ENCODE peak calls at places on chromosomes 3 and 15, in ten cellular contexts. P is SJSA1; Y is astrocyte; V is bronchial epithelial cell; F is psoas muscle; L is cardiac fibroblast; H is body of pancreas; D is CD8-positive, alpha-beta T cell; Z is AG04450; T is MM.1S. N is an unnamed sample.

GRCh38 chr15:75551076-75551475 is 28.0 kb downstream of the PTPN9 start:
- DNase-seq in P (no peak), Y (no peak), V (no peak), F (no peak), L (no peak), H (no peak), D (no peak), Z (no peak), T (no peak), N (no peak)

GRCh38 chr15:78317145-78317836 is 17.9 kb upstream of the SKIC8 start:
- DNase-seq in P (no peak), Y (no peak), V (peak), F (peak), L (peak), H (no peak), D (no peak), Z (no peak), T (no peak), N (no peak)

GRCh38 chr3:106862067-106862466 is 515.2 kb upstream of the CCDC54 start:
- DNase-seq in P (peak), Y (peak), V (peak), F (no peak), L (peak), H (no peak), D (no peak), Z (no peak), T (no peak), N (no peak)

GRCh38 chr3:97793415-97794019 is 28.3 kb upstream of the CRYBG3 start:
- DNase-seq in P (peak), Y (peak), V (peak), F (no peak), L (peak), H (no peak), D (no peak), Z (peak), T (peak), N (peak)

GRCh38 chr3:8443829-8444791 is 57.5 kb upstream of the LMCD1 start:
- DNase-seq in P (peak), Y (peak), V (peak), F (peak), L (peak), H (peak), D (no peak), Z (peak), T (no peak), N (peak)

GRCh38 chr15:78358114-78358513 is 18.0 kb downstream of the CRABP1 start:
- DNase-seq in P (no peak), Y (peak), V (no peak), F (no peak), L (peak), H (no peak), D (no peak), Z (no peak), T (no peak), N (no peak)

GRCh38 chr3:9691636-9692035 is 12.0 kb upstream of the CPNE9 start:
- DNase-seq in P (no peak), Y (no peak), V (no peak), F (no peak), L (no peak), H (no peak), D (no peak), Z (no peak), T (no peak), N (no peak)

GRCh38 chr3:76585794-76586392 is 454.0 kb upstream of the ROBO2 start:
- DNase-seq in P (no peak), Y (no peak), V (peak), F (no peak), L (peak), H (no peak), D (no peak), Z (no peak), T (peak), N (no peak)

GRCh38 chr3:13069495-13069894 is 3.7 kb downstream of the IQSEC1 start:
- DNase-seq in P (no peak), Y (no peak), V (no peak), F (no peak), L (no peak), H (no peak), D (peak), Z (no peak), T (peak), N (no peak)

GRCh38 chr3:46102059-46102779 is 74.9 kb upstream of the XCR1 start:
- DNase-seq in P (no peak), Y (no peak), V (no peak), F (no peak), L (no peak), H (no peak), D (peak), Z (no peak), T (no peak), N (no peak)

GRCh38 chr3:185552358-185552877 is at the start of gene LIPH:
- DNase-seq in P (no peak), Y (peak), V (peak), F (no peak), L (peak), H (peak), D (peak), Z (no peak), T (no peak), N (no peak)

GRCh38 chr15:56383011-56383410 is 17.8 kb downstream of the TEX9 start:
- DNase-seq in P (no peak), Y (no peak), V (peak), F (no peak), L (no peak), H (no peak), D (no peak), Z (no peak), T (no peak), N (no peak)

GRCh38 chr15:36254446-36254845 is 325.0 kb upstream of the CDIN1 start:
- DNase-seq in P (no peak), Y (no peak), V (no peak), F (no peak), L (no peak), H (no peak), D (no peak), Z (no peak), T (no peak), N (no peak)

GRCh38 chr3:24254649-24255048 is 240.0 kb downstream of the THRB start:
- DNase-seq in P (peak), Y (peak), V (peak), F (no peak), L (peak), H (no peak), D (no peak), Z (peak), T (no peak), N (peak)

GRCh38 chr15:40441736-40442531 is 1.2 kb downstream of the BAHD1 start:
- DNase-seq in P (no peak), Y (no peak), V (no peak), F (peak), L (no peak), H (peak), D (no peak), Z (no peak), T (no peak), N (no peak)

GRCh38 chr3:124881976-124882697 is 5.0 kb downstream of the ITGB5 start:
- DNase-seq in P (no peak), Y (peak), V (no peak), F (no peak), L (peak), H (no peak), D (no peak), Z (no peak), T (no peak), N (no peak)

GRCh38 chr15:80494311-80494710 is 90.1 kb downstream of the ARNT2 start:
- DNase-seq in P (peak), Y (peak), V (peak), F (no peak), L (peak), H (no peak), D (no peak), Z (no peak), T (no peak), N (no peak)

GRCh38 chr3:88595025-88595424 is 445.3 kb downstream of the C3orf38 start:
- DNase-seq in P (no peak), Y (peak), V (no peak), F (no peak), L (peak), H (no peak), D (no peak), Z (no peak), T (peak), N (no peak)

GRCh38 chr3:58567251-58567515 is 10.0 kb downstream of the FAM107A start:
- DNase-seq in P (no peak), Y (no peak), V (no peak), F (no peak), L (no peak), H (no peak), D (no peak), Z (no peak), T (no peak), N (no peak)

GRCh38 chr15:71069693-71070092 is 45.6 kb upstream of the THSD4 start:
- DNase-seq in P (no peak), Y (no peak), V (no peak), F (no peak), L (no peak), H (no peak), D (no peak), Z (no peak), T (no peak), N (no peak)

GRCh38 chr3:115602194-115602593 is 21.1 kb upstream of the GAP43 start:
- DNase-seq in P (no peak), Y (no peak), V (no peak), F (no peak), L (no peak), H (no peak), D (no peak), Z (no peak), T (no peak), N (no peak)

GRCh38 chr3:10010546-10011465 is 15.4 kb upstream of the FANCD2 start:
- DNase-seq in P (peak), Y (peak), V (peak), F (peak), L (peak), H (peak), D (peak), Z (peak), T (peak), N (peak)

GRCh38 chr3:12454076-12454807 is 30.0 kb upstream of the TSEN2 start:
- DNase-seq in P (no peak), Y (no peak), V (peak), F (no peak), L (peak), H (no peak), D (no peak), Z (no peak), T (no peak), N (no peak)

GRCh38 chr3:13110678-13111116 is 37.5 kb upstream of the IQSEC1 start:
- DNase-seq in P (no peak), Y (no peak), V (peak), F (no peak), L (no peak), H (no peak), D (peak), Z (no peak), T (peak), N (no peak)

GRCh38 chr3:46882377-46883015 is 5.0 kb downstream of the PTH1R start:
- DNase-seq in P (peak), Y (no peak), V (no peak), F (no peak), L (no peak), H (no peak), D (no peak), Z (no peak), T (no peak), N (no peak)

GRCh38 chr3:10977864-10978510 is 14.6 kb upstream of the SLC6A1 start:
- DNase-seq in P (peak), Y (peak), V (no peak), F (no peak), L (peak), H (no peak), D (no peak), Z (no peak), T (no peak), N (peak)

GRCh38 chr3:79015854-79016253 is 751.9 kb downstream of the ROBO1 start:
- DNase-seq in P (no peak), Y (no peak), V (no peak), F (no peak), L (no peak), H (no peak), D (no peak), Z (no peak), T (no peak), N (no peak)
- H3K4me3 ChIP-seq in P (no peak), Y (no peak), V (no peak), F (peak), L (peak), H (no peak), D (no peak), Z (peak), T (peak), N (peak)

GRCh38 chr15:63190993-63191392 is 1.6 kb downstream of the RAB8B start:
- DNase-seq in P (no peak), Y (no peak), V (no peak), F (no peak), L (peak), H (no peak), D (no peak), Z (no peak), T (peak), N (no peak)
- H3K4me3 ChIP-seq in P (peak), Y (peak), V (no peak), F (peak), L (peak), H (no peak), D (peak), Z (peak), T (peak), N (peak)

GRCh38 chr3:123447416-123447748 is 1.5 kb downstream of the ADCY5 start:
- DNase-seq in P (no peak), Y (no peak), V (no peak), F (no peak), L (no peak), H (no peak), D (no peak), Z (no peak), T (no peak), N (no peak)
- H3K4me3 ChIP-seq in P (no peak), Y (no peak), V (no peak), F (peak), L (no peak), H (no peak), D (no peak), Z (no peak), T (no peak), N (no peak)

GRCh38 chr15:73685981-73686380 is 1.8 kb downstream of the CD276 start:
- DNase-seq in P (no peak), Y (no peak), V (no peak), F (no peak), L (no peak), H (no peak), D (no peak), Z (no peak), T (no peak), N (no peak)
- H3K4me3 ChIP-seq in P (peak), Y (peak), V (no peak), F (peak), L (peak), H (no peak), D (no peak), Z (peak), T (no peak), N (peak)

DNA sequence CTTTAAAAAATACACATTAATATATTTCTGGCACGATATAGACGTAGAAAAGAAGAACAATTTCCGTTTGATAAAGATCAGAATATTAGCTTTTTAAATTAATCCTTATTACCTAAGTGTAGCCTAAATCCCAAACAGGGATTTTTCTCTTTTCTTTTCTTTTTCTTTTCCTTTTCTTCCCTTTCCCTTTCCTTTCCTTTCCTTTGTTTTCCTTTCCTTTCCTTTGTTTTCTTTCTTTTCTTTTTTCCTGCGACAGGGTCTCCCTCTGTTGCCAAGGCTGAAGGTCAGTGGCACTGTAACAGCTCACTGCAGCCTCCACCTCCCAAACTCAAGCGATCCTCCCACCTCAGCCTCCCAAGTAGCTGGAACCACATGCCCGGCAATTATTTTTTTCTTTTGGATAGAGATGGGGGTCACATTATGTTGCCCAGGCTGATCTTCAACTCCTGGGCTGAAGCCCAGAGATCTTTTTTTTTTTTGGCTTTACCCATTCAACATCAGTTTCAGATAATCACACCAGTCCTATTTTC is 1.8 kb upstream of the USF3 start:
- DNase-seq in P (no peak), Y (no peak), V (no peak), F (no peak), L (no peak), H (no peak), D (no peak), Z (no peak), T (no peak), N (no peak)
- H3K4me3 ChIP-seq in P (no peak), Y (no peak), V (no peak), F (peak), L (no peak), H (no peak), D (peak), Z (no peak), T (peak), N (no peak)

GRCh38 chr3:20668411-20668810 is 482.4 kb upstream of the SGO1 start:
- DNase-seq in P (no peak), Y (peak), V (no peak), F (no peak), L (no peak), H (peak), D (no peak), Z (no peak), T (no peak), N (no peak)
- H3K4me3 ChIP-seq in P (no peak), Y (no peak), V (no peak), F (no peak), L (no peak), H (no peak), D (no peak), Z (no peak), T (no peak), N (no peak)

DNA sequence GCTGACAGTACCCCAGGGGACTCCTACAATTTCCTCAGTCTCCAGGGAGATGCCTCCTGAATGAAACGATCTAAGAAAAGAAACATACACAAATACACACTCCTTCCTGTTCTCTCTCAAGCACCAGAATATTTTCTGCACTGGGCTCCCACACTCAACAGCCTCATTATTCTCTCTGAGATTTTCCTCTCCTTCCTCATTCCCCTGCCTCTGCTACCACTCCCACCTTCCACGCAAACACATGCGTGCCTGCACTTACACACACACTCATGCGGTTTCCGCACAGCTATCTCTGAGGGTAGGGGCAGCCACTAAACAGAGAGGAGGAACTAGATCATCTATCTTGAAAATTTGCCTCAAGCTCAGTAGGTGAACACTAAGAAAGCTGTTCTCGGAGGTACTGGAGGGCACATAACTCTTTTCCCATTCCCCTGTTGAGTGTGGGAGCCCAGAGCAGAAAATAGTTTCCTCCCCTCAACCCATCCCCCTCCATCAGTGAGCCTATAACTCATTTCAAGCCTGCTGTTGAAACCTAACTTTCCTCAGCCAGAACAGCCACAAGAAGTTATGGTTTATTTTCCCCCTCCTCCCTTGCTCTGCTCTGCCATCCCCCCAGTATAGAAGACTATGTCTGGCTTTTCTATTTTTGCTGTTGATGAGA is 30.5 kb upstream of the TIPARP start:
- DNase-seq in P (peak), Y (peak), V (no peak), F (no peak), L (peak), H (no peak), D (peak), Z (peak), T (no peak), N (peak)
- H3K4me3 ChIP-seq in P (no peak), Y (no peak), V (no peak), F (no peak), L (peak), H (no peak), D (no peak), Z (peak), T (no peak), N (peak)

DNA sequence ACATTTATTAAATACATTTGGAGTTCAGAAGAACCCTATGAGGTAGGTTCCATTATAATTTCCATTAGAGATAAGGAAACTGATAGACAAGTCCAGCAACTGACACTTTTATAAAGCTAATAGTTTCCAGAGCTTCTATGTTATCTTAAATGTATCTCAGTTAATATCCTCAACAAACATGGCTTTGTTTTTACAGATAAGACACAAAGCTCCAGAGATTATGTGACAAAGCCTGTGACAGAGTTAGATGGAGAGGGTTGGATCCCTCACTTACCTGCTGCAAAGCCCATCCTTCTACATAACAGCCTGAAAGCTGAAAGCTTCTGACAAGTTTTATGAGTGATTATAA is 473 bp upstream of the COMMD2 start:
- DNase-seq in P (no peak), Y (no peak), V (no peak), F (no peak), L (no peak), H (no peak), D (no peak), Z (no peak), T (no peak), N (no peak)
- H3K4me3 ChIP-seq in P (peak), Y (peak), V (peak), F (peak), L (peak), H (peak), D (peak), Z (peak), T (peak), N (peak)